ENCODE peak calls at places on chromosome 16, in four cellular contexts. D is non-pigmented ciliary epithelial cell; A is stimulated activated CD8-positive, alpha-beta memory T cell treated with anti-CD3 and anti-CD28 coated beads, Interleukin-4, amount 100 ng/mL, for 24 hours; R is NCI-H1694 treated with DMSO at 0.1 percent for 48 hours. S is an unnamed sample.

GRCh38 chr16:10989494-10989893 is 45.1 kb downstream of the CLEC16A start:
- DNase-seq in D (no peak), A (no peak), R (no peak), S (no peak)

GRCh38 chr16:49019826-49020401 is 261.7 kb downstream of the CBLN1 start:
- DNase-seq in R (peak; percentile 65), A (no peak), D (no peak), S (peak; percentile 87)

GRCh38 chr16:88533945-88534641 is 36.1 kb upstream of the ZC3H18 start:
- DNase-seq in D (no peak), A (peak; percentile 73), R (no peak), S (no peak)

GRCh38 chr16:81505011-81505660 is 60.5 kb downstream of the CMIP start:
- DNase-seq in A (no peak), R (no peak), D (no peak), S (no peak)

GRCh38 chr16:1206326-1206725 is 18.7 kb downstream of the TPSG1 start:
- DNase-seq in D (no peak), R (no peak), A (no peak), S (no peak)

GRCh38 chr16:65105173-65105572 is 16.7 kb downstream of the CDH11 start:
- DNase-seq in D (no peak), A (no peak), R (no peak), S (no peak)

GRCh38 chr16:87000007-87000406 is 317.2 kb downstream of the C16orf95 start:
- DNase-seq in D (no peak), R (no peak), A (no peak), S (no peak)

GRCh38 chr16:77462894-77463293 is 28.1 kb upstream of the ADAMTS18 start:
- DNase-seq in D (no peak), A (no peak), R (no peak), S (no peak)

GRCh38 chr16:65373095-65373494 is 251.2 kb upstream of the CDH11 start:
- DNase-seq in D (no peak), A (no peak), R (no peak), S (no peak)

GRCh38 chr16:49012961-49013726 is 268.5 kb downstream of the CBLN1 start:
- DNase-seq in R (peak; percentile 91), A (no peak), D (no peak), S (peak; percentile 98)

GRCh38 chr16:12236491-12237030 is 260.0 kb downstream of the SNX29 start:
- DNase-seq in A (no peak), D (no peak), R (no peak), S (no peak)

GRCh38 chr16:10087151-10087550 is 95.1 kb downstream of the GRIN2A start:
- DNase-seq in R (no peak), A (no peak), D (no peak), S (no peak)

GRCh38 chr16:21260870-21261791 is 17.0 kb downstream of the CRYM start:
- DNase-seq in D (peak; percentile 84), A (no peak), R (no peak), S (no peak)

GRCh38 chr16:7482028-7482427 is 149.4 kb downstream of the RBFOX1 start:
- DNase-seq in R (no peak), D (no peak), A (no peak), S (no peak)

GRCh38 chr16:71894921-71895678 is at the start of gene IST1:
- DNase-seq in A (peak; percentile 96), D (peak; percentile 90), R (peak; percentile 87), S (peak; percentile 94)

GRCh38 chr16:27273670-27274522 is 5.3 kb upstream of the NSMCE1 start:
- DNase-seq in R (no peak), D (no peak), A (no peak), S (no peak)

GRCh38 chr16:67441289-67441753 is 10.4 kb downstream of the HSD11B2 start:
- DNase-seq in D (no peak), A (no peak), R (peak; percentile 65), S (peak; percentile 96)

GRCh38 chr16:12097523-12098428 is 121.2 kb downstream of the SNX29 start:
- DNase-seq in R (no peak), A (no peak), D (no peak), S (no peak)

GRCh38 chr16:83011101-83011720 is 384.4 kb downstream of the CDH13 start:
- DNase-seq in A (no peak), D (no peak), R (no peak), S (no peak)

GRCh38 chr16:57722651-57723050 is 12.9 kb upstream of the KATNB1 start:
- DNase-seq in D (no peak), A (no peak), R (no peak), S (no peak)

GRCh38 chr16:68229431-68230175 is 6.3 kb downstream of the ESRP2 start:
- DNase-seq in A (no peak), D (no peak), R (peak; percentile 59), S (peak; percentile 21)

GRCh38 chr16:8764486-8765250 is 32.8 kb downstream of the TMEM186 start:
- DNase-seq in R (no peak), D (no peak), A (no peak), S (no peak)

GRCh38 chr16:82219298-82219697 is 49.3 kb upstream of the MPHOSPH6 start:
- DNase-seq in D (no peak), R (no peak), A (no peak), S (no peak)

GRCh38 chr16:12242516-12242915 is 266.0 kb downstream of the SNX29 start:
- DNase-seq in A (no peak), R (no peak), D (no peak), S (no peak)

GRCh38 chr16:49345829-49346228 is 27.8 kb upstream of the C16orf78 start:
- DNase-seq in A (no peak), R (no peak), D (no peak), S (no peak)

GRCh38 chr16:50602531-50603205 is 54.5 kb downstream of the NKD1 start:
- DNase-seq in D (no peak), A (no peak), R (no peak), S (no peak)

GRCh38 chr16:74837056-74837455 is 62.4 kb upstream of the FA2H start:
- DNase-seq in A (no peak), R (no peak), D (no peak), S (no peak)

GRCh38 chr16:54873081-54873480 is 57.6 kb upstream of the IRX5 start:
- DNase-seq in D (no peak), R (no peak), A (no peak), S (no peak)